ENCODE peak calls at places on chromosomes 7 and 10, in five cellular contexts. One of them, this sample, is unnamed.

GRCh38 chr7:45978010-45978681 is 57.1 kb upstream of the IGFBP3 start:
- DNase-seq in foreskin fibroblast: peak; percentile 95
- DNase-seq in AG10803: peak; percentile 99
- DNase-seq in mammary epithelial cell: peak; percentile 99
- DNase-seq in HCT116: peak; percentile 95
- DNase-seq in this sample: peak; percentile 83

GRCh38 chr10:82742478-82742877 is 867.5 kb downstream of the NRG3 start:
- DNase-seq in AG10803: peak; percentile 57
- DNase-seq in foreskin fibroblast: peak; percentile 62
- DNase-seq in mammary epithelial cell: peak; percentile 23
- DNase-seq in HCT116: no peak
- DNase-seq in this sample: peak; percentile 2

GRCh38 chr10:4281207-4281825 is 496.3 kb upstream of the KLF6 start:
- DNase-seq in foreskin fibroblast: peak; percentile 65
- DNase-seq in mammary epithelial cell: no peak
- DNase-seq in AG10803: peak; percentile 17
- DNase-seq in HCT116: no peak
- DNase-seq in this sample: no peak

GRCh38 chr10:21398549-21399345 is 126.7 kb downstream of the SKIDA1 start:
- DNase-seq in HCT116: no peak
- DNase-seq in foreskin fibroblast: peak; percentile 68
- DNase-seq in AG10803: peak; percentile 53
- DNase-seq in mammary epithelial cell: peak; percentile 82
- DNase-seq in this sample: peak; percentile 41

GRCh38 chr7:127587663-127588018 is 570 bp upstream of the ARF5 start:
- DNase-seq in HCT116: no peak
- DNase-seq in foreskin fibroblast: no peak
- DNase-seq in AG10803: no peak
- DNase-seq in mammary epithelial cell: no peak
- DNase-seq in this sample: no peak

GRCh38 chr7:33108591-33108930 is 643 bp downstream of the RP9 start:
- DNase-seq in HCT116: no peak
- DNase-seq in AG10803: peak; percentile 3
- DNase-seq in mammary epithelial cell: peak; percentile 25
- DNase-seq in foreskin fibroblast: no peak
- DNase-seq in this sample: no peak

GRCh38 chr10:114624941-114625780 is 32.9 kb downstream of the ABLIM1 start:
- DNase-seq in foreskin fibroblast: no peak
- DNase-seq in AG10803: no peak
- DNase-seq in HCT116: peak; percentile 44
- DNase-seq in mammary epithelial cell: peak; percentile 87
- DNase-seq in this sample: no peak

GRCh38 chr10:122656308-122656705 is 43.3 kb downstream of the C10orf120 start:
- DNase-seq in HCT116: no peak
- DNase-seq in foreskin fibroblast: no peak
- DNase-seq in mammary epithelial cell: peak; percentile 1
- DNase-seq in AG10803: no peak
- DNase-seq in this sample: no peak

GRCh38 chr7:74405191-74405898 is 48.4 kb upstream of the GTF2IRD1 start:
- DNase-seq in mammary epithelial cell: no peak
- DNase-seq in AG10803: no peak
- DNase-seq in HCT116: no peak
- DNase-seq in foreskin fibroblast: no peak
- DNase-seq in this sample: no peak

GRCh38 chr7:94971051-94971867 is 63.9 kb downstream of the PPP1R9A start:
- DNase-seq in HCT116: no peak
- DNase-seq in AG10803: peak; percentile 39
- DNase-seq in mammary epithelial cell: no peak
- DNase-seq in foreskin fibroblast: peak; percentile 7
- DNase-seq in this sample: no peak

GRCh38 chr10:3552281-3552680 is 232.7 kb downstream of the KLF6 start:
- DNase-seq in HCT116: no peak
- DNase-seq in foreskin fibroblast: no peak
- DNase-seq in AG10803: no peak
- DNase-seq in mammary epithelial cell: no peak
- DNase-seq in this sample: no peak

GRCh38 chr7:140552240-140552679 is 73.0 kb upstream of the MKRN1 start:
- DNase-seq in HCT116: no peak
- DNase-seq in AG10803: no peak
- DNase-seq in foreskin fibroblast: no peak
- DNase-seq in mammary epithelial cell: no peak
- DNase-seq in this sample: no peak

GRCh38 chr10:30433286-30433778 is 652 bp upstream of the MAP3K8 start:
- DNase-seq in AG10803: peak; percentile 80
- DNase-seq in mammary epithelial cell: no peak
- DNase-seq in foreskin fibroblast: peak; percentile 41
- DNase-seq in HCT116: peak; percentile 64
- DNase-seq in this sample: no peak

GRCh38 chr7:118306771-118307170 is 82.3 kb downstream of the ANKRD7 start:
- DNase-seq in mammary epithelial cell: no peak
- DNase-seq in AG10803: no peak
- DNase-seq in HCT116: no peak
- DNase-seq in foreskin fibroblast: no peak
- DNase-seq in this sample: no peak

GRCh38 chr7:37028909-37029440 is 304.7 kb upstream of the AOAH start:
- DNase-seq in HCT116: peak; percentile 24
- DNase-seq in mammary epithelial cell: no peak
- DNase-seq in foreskin fibroblast: no peak
- DNase-seq in AG10803: no peak
- DNase-seq in this sample: no peak

GRCh38 chr7:127901895-127902703 is 129.1 kb downstream of the LRRC4 start:
- DNase-seq in HCT116: no peak
- DNase-seq in foreskin fibroblast: no peak
- DNase-seq in AG10803: no peak
- DNase-seq in mammary epithelial cell: no peak
- DNase-seq in this sample: no peak

GRCh38 chr7:120985130-120985758 is 3.3 kb upstream of the CPED1 start:
- DNase-seq in AG10803: no peak
- DNase-seq in mammary epithelial cell: no peak
- DNase-seq in foreskin fibroblast: no peak
- DNase-seq in HCT116: no peak
- DNase-seq in this sample: no peak

GRCh38 chr7:151063212-151063561 is 3.8 kb downstream of the SLC4A2 start:
- DNase-seq in HCT116: no peak
- DNase-seq in foreskin fibroblast: no peak
- DNase-seq in AG10803: peak; percentile 71
- DNase-seq in mammary epithelial cell: peak; percentile 60
- DNase-seq in this sample: no peak

GRCh38 chr7:29479606-29480200 is 83.9 kb upstream of the PRR15 start:
- DNase-seq in mammary epithelial cell: no peak
- DNase-seq in foreskin fibroblast: no peak
- DNase-seq in AG10803: no peak
- DNase-seq in HCT116: no peak
- DNase-seq in this sample: no peak

GRCh38 chr7:138001529-138002095 is at the start of gene CREB3L2:
- DNase-seq in HCT116: no peak
- DNase-seq in AG10803: peak; percentile 73
- DNase-seq in foreskin fibroblast: no peak
- DNase-seq in mammary epithelial cell: no peak
- DNase-seq in this sample: no peak

GRCh38 chr10:74255214-74255613 is 104.2 kb downstream of the ADK start:
- DNase-seq in foreskin fibroblast: no peak
- DNase-seq in mammary epithelial cell: peak; percentile 17
- DNase-seq in AG10803: no peak
- DNase-seq in HCT116: no peak
- DNase-seq in this sample: no peak

GRCh38 chr10:70773461-70773860 is 11.7 kb downstream of the TBATA start:
- DNase-seq in mammary epithelial cell: no peak
- DNase-seq in HCT116: no peak
- DNase-seq in foreskin fibroblast: no peak
- DNase-seq in AG10803: no peak
- DNase-seq in this sample: no peak

GRCh38 chr7:2687338-2687869 is 598 bp upstream of the AMZ1 start:
- DNase-seq in AG10803: peak; percentile 67
- DNase-seq in mammary epithelial cell: no peak
- DNase-seq in HCT116: no peak
- DNase-seq in foreskin fibroblast: peak; percentile 64
- DNase-seq in this sample: no peak

GRCh38 chr10:25047088-25047487 is 30.7 kb downstream of the THNSL1 start:
- DNase-seq in foreskin fibroblast: no peak
- DNase-seq in AG10803: no peak
- DNase-seq in HCT116: no peak
- DNase-seq in mammary epithelial cell: no peak
- DNase-seq in this sample: no peak

GRCh38 chr7:138164804-138165203 is 88.5 kb downstream of the AKR1D1 start:
- DNase-seq in foreskin fibroblast: no peak
- DNase-seq in HCT116: no peak
- DNase-seq in AG10803: no peak
- DNase-seq in mammary epithelial cell: peak; percentile 34
- DNase-seq in this sample: peak; percentile 15

GRCh38 chr7:152615052-152615741 is 60.7 kb downstream of the XRCC2 start:
- DNase-seq in AG10803: no peak
- DNase-seq in mammary epithelial cell: no peak
- DNase-seq in HCT116: no peak
- DNase-seq in foreskin fibroblast: no peak
- DNase-seq in this sample: no peak

GRCh38 chr10:29248156-29248555 is 40.7 kb upstream of the LYZL1 start:
- DNase-seq in HCT116: no peak
- DNase-seq in foreskin fibroblast: no peak
- DNase-seq in mammary epithelial cell: no peak
- DNase-seq in AG10803: no peak
- DNase-seq in this sample: no peak

GRCh38 chr7:148084138-148084537 is 506.4 kb upstream of the C7orf33 start:
- DNase-seq in foreskin fibroblast: no peak
- DNase-seq in AG10803: peak; percentile 72
- DNase-seq in HCT116: peak; percentile 12
- DNase-seq in mammary epithelial cell: peak; percentile 5
- DNase-seq in this sample: no peak

GRCh38 chr7:159104188-159105030 is 40.3 kb downstream of the VIPR2 start:
- DNase-seq in foreskin fibroblast: no peak
- DNase-seq in mammary epithelial cell: no peak
- DNase-seq in AG10803: no peak
- DNase-seq in HCT116: no peak
- DNase-seq in this sample: no peak

GRCh38 chr10:56068040-56068439 is 293.0 kb downstream of the ZWINT start:
- DNase-seq in foreskin fibroblast: no peak
- DNase-seq in mammary epithelial cell: no peak
- DNase-seq in HCT116: no peak
- DNase-seq in AG10803: no peak
- DNase-seq in this sample: no peak

GRCh38 chr10:5484205-5484604 is 15.2 kb downstream of the CALML5 start:
- DNase-seq in mammary epithelial cell: peak; percentile 97
- DNase-seq in AG10803: no peak
- DNase-seq in foreskin fibroblast: peak; percentile 28
- DNase-seq in HCT116: no peak
- DNase-seq in this sample: no peak

GRCh38 chr10:5481121-5481520 is 18.2 kb downstream of the CALML5 start:
- DNase-seq in HCT116: no peak
- DNase-seq in mammary epithelial cell: no peak
- DNase-seq in AG10803: no peak
- DNase-seq in foreskin fibroblast: no peak
- DNase-seq in this sample: no peak

GRCh38 chr10:5479481-5480161 is 19.7 kb downstream of the CALML5 start:
- DNase-seq in AG10803: no peak
- DNase-seq in foreskin fibroblast: no peak
- DNase-seq in HCT116: no peak
- DNase-seq in mammary epithelial cell: no peak
- DNase-seq in this sample: no peak

GRCh38 chr10:5480162-5480931 is 19.0 kb downstream of the CALML5 start:
- DNase-seq in AG10803: no peak
- DNase-seq in mammary epithelial cell: no peak
- DNase-seq in HCT116: no peak
- DNase-seq in foreskin fibroblast: no peak
- DNase-seq in this sample: no peak

DNA sequence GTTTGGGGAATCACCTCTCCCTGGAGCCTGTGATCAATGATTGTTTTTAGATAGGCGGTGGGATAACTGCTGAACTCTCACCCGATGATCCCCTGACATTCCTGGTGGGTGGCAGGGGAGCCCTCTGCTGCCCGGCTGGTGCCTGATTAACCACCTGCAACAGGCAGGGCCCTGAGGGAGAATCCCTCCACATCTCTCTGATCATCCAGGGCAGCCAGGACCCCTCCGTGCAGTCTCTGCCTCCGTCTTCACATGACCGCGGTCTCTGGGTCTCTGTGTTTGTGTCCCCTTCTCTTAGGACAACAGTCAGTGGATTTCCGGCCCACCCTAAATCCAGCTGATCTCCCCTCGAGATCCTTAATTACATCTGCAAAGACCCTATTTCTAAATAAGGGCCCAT is 17.4 kb downstream of the CALML5 start:
- DNase-seq in HCT116: no peak
- DNase-seq in mammary epithelial cell: no peak
- DNase-seq in AG10803: no peak
- DNase-seq in foreskin fibroblast: no peak
- DNase-seq in this sample: no peak
- H3K4me3 ChIP-seq in HCT116: no peak overlapping the region
- H3K4me3 ChIP-seq in mammary epithelial cell: no peak overlapping the region
- H3K4me3 ChIP-seq in AG10803: no peak overlapping the region
- H3K4me3 ChIP-seq in foreskin fibroblast: no peak overlapping the region
- H3K4me3 ChIP-seq in this sample: no peak overlapping the region

DNA sequence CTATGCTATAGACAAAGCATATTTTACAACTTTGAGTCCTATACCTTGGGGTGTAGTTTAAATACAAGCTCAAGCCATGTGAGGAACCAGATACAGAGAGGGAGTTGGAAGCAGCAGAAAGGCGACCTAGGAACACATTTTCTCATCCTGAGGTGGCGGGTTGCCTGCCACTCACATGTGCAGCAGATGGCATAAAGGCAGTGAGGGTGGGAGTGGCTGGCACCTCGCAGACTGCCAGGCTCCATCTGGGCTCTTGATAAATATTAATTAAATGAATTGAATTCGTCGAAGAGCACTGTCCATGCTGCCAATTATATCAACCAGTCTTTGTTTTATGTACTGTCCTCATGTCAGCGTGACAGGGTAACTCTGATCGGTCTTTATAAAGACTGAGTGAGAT is 79.0 kb upstream of the SEMA3C start:
- DNase-seq in HCT116: no peak
- DNase-seq in AG10803: peak; percentile 8
- DNase-seq in mammary epithelial cell: no peak
- DNase-seq in foreskin fibroblast: no peak
- DNase-seq in this sample: no peak
- TF ChIP-seq CTCF in HCT116: no peak
- TF ChIP-seq CTCF in AG10803: no peak
- TF ChIP-seq CTCF in mammary epithelial cell: no peak
- TF ChIP-seq CTCF in foreskin fibroblast: no peak
- TF ChIP-seq CTCF in this sample: no peak

DNA sequence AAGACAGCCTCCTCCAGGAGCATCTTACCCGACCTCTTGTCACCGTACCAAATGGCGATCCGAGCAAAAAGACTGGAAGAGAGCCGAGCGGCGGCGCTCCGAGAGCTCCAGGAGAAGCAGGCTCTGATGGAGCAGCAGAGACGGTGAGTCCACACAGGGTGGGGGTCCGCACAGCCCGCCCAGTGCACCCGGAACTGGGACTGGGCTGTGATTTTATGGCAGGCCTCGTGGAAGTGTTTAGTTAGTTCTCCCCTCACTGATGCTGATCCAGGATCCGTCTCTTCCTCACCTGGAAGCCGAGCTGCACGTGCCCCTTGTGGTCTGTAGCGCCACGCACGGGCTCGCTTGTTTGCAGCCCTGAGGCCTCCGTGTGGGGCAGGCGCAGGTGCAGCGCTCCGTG is 19.6 kb downstream of the LRRC27 start:
- DNase-seq in AG10803: no peak
- DNase-seq in HCT116: no peak
- DNase-seq in mammary epithelial cell: no peak
- DNase-seq in foreskin fibroblast: no peak
- DNase-seq in this sample: no peak
- H3K4me3 ChIP-seq in AG10803: no peak overlapping the region
- H3K4me3 ChIP-seq in HCT116: no peak overlapping the region
- H3K4me3 ChIP-seq in mammary epithelial cell: no peak overlapping the region
- H3K4me3 ChIP-seq in foreskin fibroblast: no peak overlapping the region
- H3K4me3 ChIP-seq in this sample: no peak overlapping the region

GRCh38 chr10:15167411-15168295 is 840 bp downstream of the NMT2 start:
- DNase-seq in mammary epithelial cell: peak; percentile 50
- DNase-seq in AG10803: peak; percentile 44
- DNase-seq in HCT116: peak; percentile 12
- DNase-seq in foreskin fibroblast: peak; percentile 63
- DNase-seq in this sample: no peak
- TF ChIP-seq CTCF in mammary epithelial cell: no peak
- TF ChIP-seq CTCF in AG10803: peak; percentile 50
- TF ChIP-seq CTCF in HCT116: peak; percentile 3
- TF ChIP-seq CTCF in foreskin fibroblast: peak; percentile 55
- TF ChIP-seq CTCF in this sample: peak; percentile 53